ENCODE peak calls at places on chromosomes 11 and 22, in nine cellular contexts. W is body of pancreas; Y is tibial nerve; S is cardiac muscle cell; U is BE2C; G is HCT116; J is lower leg skin; Q is fibroblast of pulmonary artery; L is CD8-positive, alpha-beta T cell. E is an unnamed sample.

GRCh38 chr11:10606536-10607208 is 38.2 kb upstream of the LYVE1 start:
- DNase-seq in W (no peak), Y (no peak), S (no peak), U (no peak), G (no peak), J (peak), Q (peak), L (no peak), E (peak)

GRCh38 chr11:40292636-40293585 is 1166.5 kb downstream of the LRRC4C start:
- DNase-seq in W (no peak), Y (no peak), S (no peak), U (no peak), G (no peak), J (no peak), Q (peak), L (no peak), E (no peak)

GRCh38 chr11:113895367-113896155 is 9.0 kb upstream of the HTR3B start:
- DNase-seq in W (no peak), Y (no peak), S (peak), U (peak), G (no peak), J (no peak), Q (no peak), L (no peak), E (peak)

GRCh38 chr11:79807506-79807905 is 366.7 kb upstream of the TENM4 start:
- DNase-seq in W (no peak), Y (no peak), S (no peak), U (no peak), G (no peak), J (no peak), Q (no peak), L (no peak), E (no peak)

GRCh38 chr11:97742717-97743116 is 1278.0 kb upstream of the CNTN5 start:
- DNase-seq in W (no peak), Y (no peak), S (no peak), U (no peak), G (no peak), J (no peak), Q (peak), L (no peak), E (no peak)

GRCh38 chr11:30245621-30246020 is 14.8 kb downstream of the FSHB start:
- DNase-seq in W (no peak), Y (no peak), S (no peak), U (no peak), G (no peak), J (no peak), Q (peak), L (no peak), E (no peak)

GRCh38 chr11:128716661-128717210 is 22.9 kb downstream of the FLI1 start:
- DNase-seq in W (no peak), Y (no peak), S (no peak), U (no peak), G (no peak), J (no peak), Q (peak), L (no peak), E (peak)

GRCh38 chr22:36753120-36753802 is 22.7 kb downstream of the IFT27 start:
- DNase-seq in W (no peak), Y (no peak), S (peak), U (no peak), G (no peak), J (no peak), Q (no peak), L (no peak), E (no peak)

GRCh38 chr11:61152816-61153592 is 8.2 kb downstream of the VPS37C start:
- DNase-seq in W (no peak), Y (no peak), S (no peak), U (no peak), G (no peak), J (no peak), Q (peak), L (no peak), E (peak)

GRCh38 chr11:8832571-8833260 is 78.3 kb upstream of the AKIP1 start:
- DNase-seq in W (no peak), Y (no peak), S (no peak), U (peak), G (no peak), J (no peak), Q (peak), L (no peak), E (peak)

GRCh38 chr11:62678770-62679696 is at the start of gene UBXN1:
- DNase-seq in W (peak), Y (peak), S (peak), U (peak), G (peak), J (peak), Q (peak), L (peak), E (peak)

GRCh38 chr11:9562716-9563115 is 10.8 kb upstream of the WEE1 start:
- DNase-seq in W (no peak), Y (no peak), S (no peak), U (no peak), G (no peak), J (no peak), Q (no peak), L (no peak), E (no peak)

GRCh38 chr11:111635706-111636045 is 33.4 kb downstream of the SIK2 start:
- DNase-seq in W (peak), Y (no peak), S (no peak), U (peak), G (no peak), J (no peak), Q (peak), L (no peak), E (peak)

GRCh38 chr11:106076421-106076922 is 675 bp downstream of the KBTBD3 start:
- DNase-seq in W (peak), Y (no peak), S (peak), U (peak), G (no peak), J (peak), Q (no peak), L (no peak), E (no peak)

GRCh38 chr11:106786251-106786650 is 232.0 kb downstream of the GUCY1A2 start:
- DNase-seq in W (no peak), Y (no peak), S (peak), U (no peak), G (no peak), J (no peak), Q (peak), L (no peak), E (no peak)

GRCh38 chr22:33480118-33480517 is 421.9 kb upstream of the SYN3 start:
- DNase-seq in W (no peak), Y (no peak), S (no peak), U (no peak), G (no peak), J (no peak), Q (no peak), L (no peak), E (no peak)

GRCh38 chr11:9228086-9228485 is 37.1 kb downstream of the DENND5A start:
- DNase-seq in W (no peak), Y (no peak), S (no peak), U (no peak), G (no peak), J (no peak), Q (no peak), L (no peak), E (no peak)

GRCh38 chr11:62399868-62400245 is 19.0 kb upstream of the SCGB1A1 start:
- DNase-seq in W (no peak), Y (no peak), S (no peak), U (no peak), G (no peak), J (no peak), Q (no peak), L (no peak), E (no peak)

GRCh38 chr11:115716577-115717214 is 212.5 kb upstream of the CADM1 start:
- DNase-seq in W (no peak), Y (no peak), S (no peak), U (no peak), G (no peak), J (no peak), Q (no peak), L (no peak), E (no peak)

GRCh38 chr11:115718945-115719344 is 214.7 kb upstream of the CADM1 start:
- DNase-seq in W (no peak), Y (no peak), S (no peak), U (no peak), G (no peak), J (no peak), Q (no peak), L (no peak), E (no peak)

GRCh38 chr11:115715371-115715770 is 211.2 kb upstream of the CADM1 start:
- DNase-seq in W (no peak), Y (no peak), S (no peak), U (no peak), G (no peak), J (no peak), Q (no peak), L (no peak), E (no peak)

GRCh38 chr11:115716080-115716479 is 211.9 kb upstream of the CADM1 start:
- DNase-seq in W (no peak), Y (no peak), S (no peak), U (no peak), G (no peak), J (no peak), Q (no peak), L (no peak), E (no peak)

DNA sequence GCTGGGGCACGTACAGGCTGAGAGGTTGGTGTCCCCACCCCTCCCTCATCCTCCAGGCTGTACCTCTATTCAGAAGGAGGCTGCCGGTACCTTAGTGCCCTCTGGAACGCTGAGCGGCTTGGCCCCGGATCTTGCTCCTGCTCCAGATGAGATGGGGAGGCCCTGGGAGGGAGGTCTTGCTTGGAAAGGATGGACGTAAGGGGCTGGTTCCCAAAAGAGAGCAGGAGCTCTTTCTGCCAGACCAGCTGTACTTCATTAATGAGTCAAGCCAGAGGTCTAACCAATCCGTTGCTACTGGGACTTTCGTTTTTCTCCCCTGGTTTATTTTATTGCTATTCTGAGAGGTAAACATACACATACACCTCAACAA is 213.0 kb upstream of the CADM1 start:
- DNase-seq in W (no peak), Y (no peak), S (no peak), U (no peak), G (no peak), J (no peak), Q (no peak), L (no peak), E (no peak)
- H3K4me3 ChIP-seq in W (no peak), Y (no peak), S (no peak), U (no peak), G (no peak), J (no peak), Q (no peak), L (no peak), E (no peak)

DNA sequence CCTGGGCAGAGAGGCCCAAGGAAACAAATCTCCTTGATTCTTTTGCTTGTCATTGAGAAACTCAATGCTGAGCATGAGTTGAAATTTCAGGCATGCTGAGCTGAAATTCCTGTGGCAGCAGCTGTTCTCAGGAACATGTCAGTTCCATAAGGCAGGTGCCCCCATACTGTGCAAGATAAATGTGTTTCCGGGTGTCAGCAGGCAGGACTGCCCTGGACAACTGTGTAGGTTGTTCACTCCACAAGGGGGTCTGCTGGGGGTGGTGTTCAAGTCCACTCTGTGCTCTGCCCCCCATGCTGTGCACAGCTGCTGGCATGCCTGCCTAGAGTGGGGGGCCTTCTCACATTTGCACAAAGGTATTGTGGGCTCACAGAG is 133.7 kb downstream of the CTTN start:
- DNase-seq in W (no peak), Y (no peak), S (peak), U (no peak), G (no peak), J (no peak), Q (no peak), L (no peak), E (no peak)
- TF ChIP-seq CTCF in W (no peak), Y (no peak), S (no peak), U (no peak), G (no peak), J (no peak), Q (no peak), L (no peak), E (no peak)

DNA sequence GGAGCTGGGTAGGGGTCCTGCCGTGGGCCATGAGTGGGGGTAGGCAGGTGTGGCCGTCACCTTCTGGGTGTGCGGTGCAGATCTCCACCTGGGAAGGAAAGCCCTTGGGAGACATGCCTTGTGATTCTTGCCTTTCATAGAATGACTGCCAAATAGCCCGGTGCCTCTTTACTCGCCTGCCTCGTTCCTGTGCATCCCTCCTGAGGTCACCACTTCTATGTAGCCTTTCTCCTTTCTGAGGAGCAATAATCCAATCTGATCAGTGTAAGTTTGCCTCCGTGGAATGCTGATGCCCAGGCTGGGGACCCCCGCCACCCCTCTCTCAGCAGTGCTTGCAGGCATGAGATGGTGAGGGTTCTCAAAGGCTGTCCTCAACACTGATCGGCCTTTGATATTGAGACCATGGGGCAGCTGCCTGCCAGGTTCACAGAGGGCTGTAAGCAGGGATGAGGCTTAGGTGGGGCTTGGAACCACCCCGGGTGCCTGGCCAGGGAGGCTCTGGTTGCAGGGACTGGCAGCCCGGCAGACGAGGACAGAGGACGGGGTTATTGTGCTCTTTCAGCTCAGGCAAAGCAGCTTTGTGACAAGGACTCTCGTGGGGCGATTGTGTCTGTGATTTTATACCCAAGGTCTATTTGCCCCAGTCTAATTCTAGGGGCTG is 86.1 kb upstream of the WNT7B start:
- DNase-seq in W (peak), Y (peak), S (no peak), U (no peak), G (no peak), J (no peak), Q (no peak), L (no peak), E (no peak)
- H3K4me3 ChIP-seq in W (no peak), Y (no peak), S (no peak), U (no peak), G (no peak), J (no peak), Q (no peak), L (no peak), E (no peak)

GRCh38 chr11:44104472-44105294 is 9.2 kb downstream of the EXT2 start:
- DNase-seq in W (no peak), Y (no peak), S (no peak), U (no peak), G (no peak), J (no peak), Q (peak), L (no peak), E (no peak)
- TF ChIP-seq CTCF in W (no peak), Y (no peak), S (peak), U (peak), G (peak), J (no peak), Q (no peak), L (no peak), E (peak)

DNA sequence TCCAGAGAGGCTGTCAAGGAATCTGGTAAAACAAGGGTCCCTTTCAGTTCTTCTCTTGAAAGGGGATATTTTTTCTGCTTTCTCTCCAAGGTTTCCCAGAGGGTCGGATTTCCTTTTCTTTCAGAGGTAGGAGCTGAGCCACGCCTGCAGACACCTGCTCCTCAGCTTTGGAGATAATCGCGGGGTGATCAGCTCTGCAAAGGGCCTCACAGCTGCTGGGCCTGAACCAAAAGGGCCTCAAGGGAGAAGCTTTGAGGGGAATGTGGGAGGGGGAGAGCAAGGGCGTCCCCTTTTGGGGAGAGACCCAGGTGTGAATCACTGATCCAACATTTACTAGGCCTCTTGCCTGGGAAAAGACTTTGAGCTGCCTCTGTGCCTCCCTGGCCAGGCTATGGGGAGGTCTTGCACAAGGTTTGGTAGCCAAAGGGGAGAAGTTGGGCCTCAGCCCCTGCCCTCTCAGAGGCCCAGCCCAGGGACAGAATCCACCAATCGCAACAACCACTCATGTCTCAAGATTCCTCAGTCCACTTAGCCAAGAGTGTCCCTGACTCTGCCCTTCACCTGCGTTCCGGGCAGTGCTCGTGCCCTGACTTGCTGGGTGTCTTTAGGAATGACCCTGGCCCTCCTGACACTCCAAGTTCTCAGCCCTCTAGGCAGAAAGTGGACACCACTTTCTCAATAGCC is 14.0 kb upstream of the TP53I11 start:
- DNase-seq in W (no peak), Y (no peak), S (no peak), U (no peak), G (no peak), J (no peak), Q (no peak), L (no peak), E (no peak)
- H3K4me3 ChIP-seq in W (no peak), Y (no peak), S (no peak), U (no peak), G (no peak), J (no peak), Q (no peak), L (no peak), E (no peak)

DNA sequence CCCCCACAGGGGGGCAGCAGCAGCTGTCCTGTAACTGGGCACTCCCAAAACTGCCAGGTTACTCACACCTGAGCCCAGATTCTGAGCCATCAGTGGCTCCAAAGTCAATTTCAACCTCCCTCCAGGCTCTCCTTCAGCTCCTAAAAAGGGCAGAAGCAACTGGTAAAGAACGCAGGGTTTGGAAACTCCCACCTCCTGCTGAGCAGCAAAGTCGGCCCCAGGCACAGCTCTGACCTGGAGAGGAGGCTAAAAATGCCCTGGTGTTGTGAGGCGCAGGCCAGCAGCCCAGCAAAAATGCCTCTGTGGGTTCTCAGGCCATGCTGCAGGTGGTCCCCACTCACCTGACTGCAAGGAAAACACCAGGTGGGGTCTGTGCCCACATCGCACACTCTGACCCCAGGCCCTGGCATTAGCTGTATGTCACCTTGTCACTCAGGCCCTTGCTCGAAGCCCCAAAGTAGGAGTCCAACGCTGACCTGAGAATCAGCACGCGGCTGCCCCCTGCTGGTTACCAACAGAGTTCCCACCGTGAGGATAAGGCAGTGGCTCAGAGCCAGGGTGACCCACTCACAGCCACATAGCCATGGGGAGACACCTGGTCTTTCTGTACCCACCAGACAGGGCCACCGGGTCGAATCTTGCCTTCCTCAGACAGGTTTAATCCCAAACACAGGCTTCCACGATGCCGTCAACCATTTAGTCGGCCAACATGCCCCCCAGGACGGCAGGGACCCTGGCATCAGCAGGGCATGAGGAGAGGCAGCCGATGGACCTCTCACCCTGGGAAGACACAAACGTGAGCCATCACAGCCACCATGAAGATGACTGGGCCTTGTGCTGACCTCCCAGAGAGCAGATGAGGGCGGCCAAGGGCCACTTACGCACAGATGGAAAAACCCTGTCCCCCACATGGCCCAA is 11.1 kb downstream of the POLR3H start:
- DNase-seq in W (peak), Y (no peak), S (peak), U (peak), G (no peak), J (no peak), Q (peak), L (peak), E (peak)
- TF ChIP-seq CTCF in W (peak), Y (peak), S (peak), U (peak), G (peak), J (no peak), Q (peak), L (peak), E (peak)